ENCODE peak calls at places on chromosomes 11 and 22, in nine cellular contexts. One of them, this sample, is unnamed.

GRCh38 chr11:33772300-33772699 is 2.0 kb downstream of the FBXO3 start:
- DNase-seq in BE2C: no peak
- DNase-seq in left ventricle myocardium inferior: no peak
- DNase-seq in dorsolateral prefrontal cortex: no peak
- DNase-seq in GM23338: no peak
- DNase-seq in astrocyte of the cerebellum: no peak
- DNase-seq in cardiac fibroblast: no peak
- DNase-seq in mesothelial cell of epicardium: no peak
- DNase-seq in kidney: no peak
- DNase-seq in this sample: no peak

GRCh38 chr11:2585566-2586090 is 114.2 kb downstream of the KCNQ1OT1 start:
- DNase-seq in left ventricle myocardium inferior: no peak
- DNase-seq in kidney: peak; percentile 52
- DNase-seq in dorsolateral prefrontal cortex: peak; percentile 0
- DNase-seq in GM23338: no peak
- DNase-seq in mesothelial cell of epicardium: no peak
- DNase-seq in BE2C: no peak
- DNase-seq in astrocyte of the cerebellum: no peak
- DNase-seq in cardiac fibroblast: no peak
- DNase-seq in this sample: no peak

GRCh38 chr22:47046411-47047065 is 284.1 kb downstream of the TBC1D22A start:
- DNase-seq in cardiac fibroblast: no peak
- DNase-seq in GM23338: no peak
- DNase-seq in astrocyte of the cerebellum: no peak
- DNase-seq in BE2C: no peak
- DNase-seq in dorsolateral prefrontal cortex: no peak
- DNase-seq in mesothelial cell of epicardium: no peak
- DNase-seq in left ventricle myocardium inferior: no peak
- DNase-seq in kidney: peak; percentile 61
- DNase-seq in this sample: peak; percentile 32

GRCh38 chr11:128607819-128608218 is 20.5 kb upstream of the ETS1 start:
- DNase-seq in kidney: no peak
- DNase-seq in cardiac fibroblast: no peak
- DNase-seq in GM23338: no peak
- DNase-seq in BE2C: no peak
- DNase-seq in astrocyte of the cerebellum: no peak
- DNase-seq in left ventricle myocardium inferior: no peak
- DNase-seq in mesothelial cell of epicardium: no peak
- DNase-seq in dorsolateral prefrontal cortex: no peak
- DNase-seq in this sample: no peak

GRCh38 chr11:1049431-1049891 is 12.9 kb upstream of the MUC6 start:
- DNase-seq in left ventricle myocardium inferior: no peak
- DNase-seq in kidney: peak; percentile 68
- DNase-seq in cardiac fibroblast: no peak
- DNase-seq in mesothelial cell of epicardium: no peak
- DNase-seq in GM23338: no peak
- DNase-seq in dorsolateral prefrontal cortex: no peak
- DNase-seq in BE2C: peak; percentile 3
- DNase-seq in astrocyte of the cerebellum: no peak
- DNase-seq in this sample: peak; percentile 60

GRCh38 chr11:126948563-126948962 is 52.0 kb downstream of the KIRREL3 start:
- DNase-seq in cardiac fibroblast: no peak
- DNase-seq in astrocyte of the cerebellum: no peak
- DNase-seq in GM23338: no peak
- DNase-seq in BE2C: no peak
- DNase-seq in mesothelial cell of epicardium: no peak
- DNase-seq in dorsolateral prefrontal cortex: no peak
- DNase-seq in kidney: no peak
- DNase-seq in left ventricle myocardium inferior: no peak
- DNase-seq in this sample: no peak

GRCh38 chr22:17536269-17536668 is 27.0 kb upstream of the SLC25A18 start:
- DNase-seq in mesothelial cell of epicardium: no peak
- DNase-seq in dorsolateral prefrontal cortex: peak; percentile 87
- DNase-seq in cardiac fibroblast: peak; percentile 38
- DNase-seq in GM23338: peak; percentile 33
- DNase-seq in left ventricle myocardium inferior: no peak
- DNase-seq in BE2C: no peak
- DNase-seq in kidney: no peak
- DNase-seq in astrocyte of the cerebellum: peak; percentile 4
- DNase-seq in this sample: no peak

GRCh38 chr22:39773976-39774539 is 119.5 kb downstream of the ENTHD1 start:
- DNase-seq in mesothelial cell of epicardium: no peak
- DNase-seq in left ventricle myocardium inferior: no peak
- DNase-seq in cardiac fibroblast: no peak
- DNase-seq in kidney: no peak
- DNase-seq in GM23338: no peak
- DNase-seq in dorsolateral prefrontal cortex: no peak
- DNase-seq in astrocyte of the cerebellum: no peak
- DNase-seq in BE2C: no peak
- DNase-seq in this sample: no peak

GRCh38 chr22:22692707-22693530 is 48.5 kb downstream of the GGTLC2 start:
- DNase-seq in kidney: peak; percentile 87
- DNase-seq in astrocyte of the cerebellum: no peak
- DNase-seq in cardiac fibroblast: peak; percentile 64
- DNase-seq in GM23338: peak; percentile 86
- DNase-seq in BE2C: peak; percentile 64
- DNase-seq in dorsolateral prefrontal cortex: no peak
- DNase-seq in mesothelial cell of epicardium: peak; percentile 75
- DNase-seq in left ventricle myocardium inferior: no peak
- DNase-seq in this sample: no peak

GRCh38 chr11:11230802-11231562 is 122.1 kb downstream of the CSNK2A3 start:
- DNase-seq in mesothelial cell of epicardium: no peak
- DNase-seq in cardiac fibroblast: no peak
- DNase-seq in BE2C: no peak
- DNase-seq in kidney: no peak
- DNase-seq in dorsolateral prefrontal cortex: peak; percentile 24
- DNase-seq in astrocyte of the cerebellum: no peak
- DNase-seq in left ventricle myocardium inferior: no peak
- DNase-seq in GM23338: peak; percentile 82
- DNase-seq in this sample: no peak

GRCh38 chr22:44331881-44332714 is 19.3 kb upstream of the SHISAL1 start:
- DNase-seq in mesothelial cell of epicardium: no peak
- DNase-seq in dorsolateral prefrontal cortex: no peak
- DNase-seq in kidney: no peak
- DNase-seq in BE2C: peak; percentile 55
- DNase-seq in left ventricle myocardium inferior: peak; percentile 37
- DNase-seq in astrocyte of the cerebellum: no peak
- DNase-seq in cardiac fibroblast: peak; percentile 60
- DNase-seq in GM23338: peak; percentile 68
- DNase-seq in this sample: no peak

GRCh38 chr11:129281471-129282268 is 89.5 kb upstream of the ARHGAP32 start:
- DNase-seq in left ventricle myocardium inferior: no peak
- DNase-seq in mesothelial cell of epicardium: no peak
- DNase-seq in dorsolateral prefrontal cortex: no peak
- DNase-seq in cardiac fibroblast: no peak
- DNase-seq in kidney: no peak
- DNase-seq in BE2C: no peak
- DNase-seq in astrocyte of the cerebellum: no peak
- DNase-seq in GM23338: no peak
- DNase-seq in this sample: no peak

GRCh38 chr11:21110378-21110777 is 441.0 kb downstream of the NELL1 start:
- DNase-seq in GM23338: no peak
- DNase-seq in kidney: no peak
- DNase-seq in dorsolateral prefrontal cortex: no peak
- DNase-seq in left ventricle myocardium inferior: no peak
- DNase-seq in BE2C: no peak
- DNase-seq in mesothelial cell of epicardium: no peak
- DNase-seq in astrocyte of the cerebellum: no peak
- DNase-seq in cardiac fibroblast: no peak
- DNase-seq in this sample: no peak

GRCh38 chr11:60459345-60459744 is 3.7 kb downstream of the MS4A1 start:
- DNase-seq in mesothelial cell of epicardium: no peak
- DNase-seq in left ventricle myocardium inferior: no peak
- DNase-seq in cardiac fibroblast: no peak
- DNase-seq in astrocyte of the cerebellum: no peak
- DNase-seq in dorsolateral prefrontal cortex: no peak
- DNase-seq in kidney: no peak
- DNase-seq in GM23338: no peak
- DNase-seq in BE2C: no peak
- DNase-seq in this sample: no peak

GRCh38 chr11:116558504-116559252 is 214.1 kb downstream of the BUD13 start:
- DNase-seq in cardiac fibroblast: peak; percentile 12
- DNase-seq in left ventricle myocardium inferior: no peak
- DNase-seq in mesothelial cell of epicardium: no peak
- DNase-seq in GM23338: no peak
- DNase-seq in BE2C: no peak
- DNase-seq in dorsolateral prefrontal cortex: no peak
- DNase-seq in astrocyte of the cerebellum: no peak
- DNase-seq in kidney: peak; percentile 32
- DNase-seq in this sample: no peak

GRCh38 chr22:25403752-25404471 is 160.6 kb upstream of the GRK3 start:
- DNase-seq in left ventricle myocardium inferior: no peak
- DNase-seq in cardiac fibroblast: peak; percentile 44
- DNase-seq in astrocyte of the cerebellum: no peak
- DNase-seq in BE2C: peak; percentile 39
- DNase-seq in dorsolateral prefrontal cortex: no peak
- DNase-seq in kidney: peak; percentile 43
- DNase-seq in mesothelial cell of epicardium: no peak
- DNase-seq in GM23338: peak; percentile 75
- DNase-seq in this sample: no peak

GRCh38 chr11:34614334-34615113 is 6.4 kb upstream of the EHF start:
- DNase-seq in left ventricle myocardium inferior: no peak
- DNase-seq in GM23338: no peak
- DNase-seq in cardiac fibroblast: peak; percentile 58
- DNase-seq in mesothelial cell of epicardium: no peak
- DNase-seq in kidney: no peak
- DNase-seq in dorsolateral prefrontal cortex: no peak
- DNase-seq in astrocyte of the cerebellum: no peak
- DNase-seq in BE2C: no peak
- DNase-seq in this sample: no peak

GRCh38 chr11:74551754-74552145 is 40.6 kb upstream of the POLD3 start:
- DNase-seq in dorsolateral prefrontal cortex: no peak
- DNase-seq in GM23338: no peak
- DNase-seq in mesothelial cell of epicardium: no peak
- DNase-seq in BE2C: no peak
- DNase-seq in astrocyte of the cerebellum: no peak
- DNase-seq in kidney: no peak
- DNase-seq in left ventricle myocardium inferior: no peak
- DNase-seq in cardiac fibroblast: no peak
- DNase-seq in this sample: no peak
- TF ChIP-seq CTCF in dorsolateral prefrontal cortex: no peak
- TF ChIP-seq CTCF in GM23338: no peak
- TF ChIP-seq CTCF in mesothelial cell of epicardium: no peak
- TF ChIP-seq CTCF in BE2C: no peak
- TF ChIP-seq CTCF in astrocyte of the cerebellum: no peak
- TF ChIP-seq CTCF in kidney: no peak
- TF ChIP-seq CTCF in left ventricle myocardium inferior: no peak
- TF ChIP-seq CTCF in cardiac fibroblast: no peak
- TF ChIP-seq CTCF in this sample: no peak

GRCh38 chr11:66686100-66686785 is 8.6 kb upstream of the RBM4B start:
- DNase-seq in left ventricle myocardium inferior: no peak
- DNase-seq in dorsolateral prefrontal cortex: no peak
- DNase-seq in GM23338: no peak
- DNase-seq in cardiac fibroblast: no peak
- DNase-seq in astrocyte of the cerebellum: no peak
- DNase-seq in kidney: no peak
- DNase-seq in BE2C: no peak
- DNase-seq in mesothelial cell of epicardium: no peak
- DNase-seq in this sample: peak; percentile 20
- TF ChIP-seq CTCF in left ventricle myocardium inferior: no peak
- TF ChIP-seq CTCF in dorsolateral prefrontal cortex: no peak
- TF ChIP-seq CTCF in GM23338: no peak
- TF ChIP-seq CTCF in cardiac fibroblast: no peak
- TF ChIP-seq CTCF in astrocyte of the cerebellum: no peak
- TF ChIP-seq CTCF in kidney: no peak
- TF ChIP-seq CTCF in BE2C: no peak
- TF ChIP-seq CTCF in mesothelial cell of epicardium: no peak
- TF ChIP-seq CTCF in this sample: no peak

GRCh38 chr11:59261150-59261549 is 48.4 kb upstream of the MPEG1 start:
- DNase-seq in BE2C: no peak
- DNase-seq in mesothelial cell of epicardium: no peak
- DNase-seq in astrocyte of the cerebellum: no peak
- DNase-seq in left ventricle myocardium inferior: no peak
- DNase-seq in kidney: no peak
- DNase-seq in GM23338: no peak
- DNase-seq in cardiac fibroblast: no peak
- DNase-seq in dorsolateral prefrontal cortex: no peak
- DNase-seq in this sample: no peak

GRCh38 chr11:59264736-59265135 is 52.0 kb upstream of the MPEG1 start:
- DNase-seq in BE2C: no peak
- DNase-seq in GM23338: no peak
- DNase-seq in mesothelial cell of epicardium: no peak
- DNase-seq in cardiac fibroblast: no peak
- DNase-seq in left ventricle myocardium inferior: no peak
- DNase-seq in astrocyte of the cerebellum: no peak
- DNase-seq in dorsolateral prefrontal cortex: no peak
- DNase-seq in kidney: no peak
- DNase-seq in this sample: no peak

GRCh38 chr11:59265735-59266134 is 53.0 kb upstream of the MPEG1 start:
- DNase-seq in mesothelial cell of epicardium: no peak
- DNase-seq in left ventricle myocardium inferior: no peak
- DNase-seq in GM23338: no peak
- DNase-seq in BE2C: no peak
- DNase-seq in dorsolateral prefrontal cortex: no peak
- DNase-seq in kidney: no peak
- DNase-seq in cardiac fibroblast: no peak
- DNase-seq in astrocyte of the cerebellum: no peak
- DNase-seq in this sample: no peak

GRCh38 chr11:59262419-59262818 is 49.7 kb upstream of the MPEG1 start:
- DNase-seq in cardiac fibroblast: no peak
- DNase-seq in BE2C: no peak
- DNase-seq in GM23338: no peak
- DNase-seq in kidney: no peak
- DNase-seq in astrocyte of the cerebellum: no peak
- DNase-seq in mesothelial cell of epicardium: no peak
- DNase-seq in dorsolateral prefrontal cortex: no peak
- DNase-seq in left ventricle myocardium inferior: no peak
- DNase-seq in this sample: no peak

GRCh38 chr11:59263225-59263894 is 50.6 kb upstream of the MPEG1 start:
- DNase-seq in cardiac fibroblast: no peak
- DNase-seq in dorsolateral prefrontal cortex: no peak
- DNase-seq in GM23338: peak; percentile 68
- DNase-seq in mesothelial cell of epicardium: no peak
- DNase-seq in astrocyte of the cerebellum: no peak
- DNase-seq in left ventricle myocardium inferior: no peak
- DNase-seq in kidney: peak; percentile 77
- DNase-seq in BE2C: no peak
- DNase-seq in this sample: peak; percentile 65
- TF ChIP-seq CTCF in cardiac fibroblast: no peak
- TF ChIP-seq CTCF in dorsolateral prefrontal cortex: no peak
- TF ChIP-seq CTCF in GM23338: peak; percentile 63
- TF ChIP-seq CTCF in mesothelial cell of epicardium: no peak
- TF ChIP-seq CTCF in astrocyte of the cerebellum: no peak
- TF ChIP-seq CTCF in left ventricle myocardium inferior: no peak
- TF ChIP-seq CTCF in kidney: peak; percentile 14
- TF ChIP-seq CTCF in BE2C: no peak
- TF ChIP-seq CTCF in this sample: peak; percentile 85

GRCh38 chr11:31943056-31943780 is 132.1 kb upstream of the PAX6 start:
- DNase-seq in GM23338: peak; percentile 20
- DNase-seq in BE2C: no peak
- DNase-seq in mesothelial cell of epicardium: no peak
- DNase-seq in kidney: no peak
- DNase-seq in left ventricle myocardium inferior: no peak
- DNase-seq in astrocyte of the cerebellum: peak; percentile 55
- DNase-seq in cardiac fibroblast: no peak
- DNase-seq in dorsolateral prefrontal cortex: no peak
- DNase-seq in this sample: no peak
- TF ChIP-seq CTCF in GM23338: no peak
- TF ChIP-seq CTCF in BE2C: no peak
- TF ChIP-seq CTCF in mesothelial cell of epicardium: no peak
- TF ChIP-seq CTCF in kidney: no peak
- TF ChIP-seq CTCF in left ventricle myocardium inferior: no peak
- TF ChIP-seq CTCF in astrocyte of the cerebellum: peak; percentile 45
- TF ChIP-seq CTCF in cardiac fibroblast: no peak
- TF ChIP-seq CTCF in dorsolateral prefrontal cortex: no peak
- TF ChIP-seq CTCF in this sample: no peak

This sample was measured in CD14-positive monocyte.